ENCODE peak calls at places on chromosome 4, in ten cellular contexts. Y is cardiac fibroblast, X is A549, K is esophagus muscularis mucosa, N is GM23338, R is upper lobe of right lung, P is astrocyte of the spinal cord, S is PC-9, D is cardiac muscle cell, G is GM06990. O is an unnamed sample.

GRCh38 chr4:139606600-139607301 is 50.7 kb upstream of the SETD7 start:
- DNase-seq in R (no peak), P (peak), X (peak), G (no peak), N (no peak), K (no peak), D (peak), Y (peak), S (peak), O (peak)

GRCh38 chr4:140426610-140427103 is 791 bp downstream of the CLGN start:
- DNase-seq in R (no peak), N (peak), X (peak), K (no peak), G (peak), S (no peak), Y (no peak), D (peak), P (peak), O (no peak)

GRCh38 chr4:56286763-56287162 is 100.5 kb downstream of the AASDH start:
- DNase-seq in S (no peak), K (no peak), Y (no peak), P (no peak), R (no peak), N (no peak), X (no peak), G (no peak), D (peak), O (no peak)

GRCh38 chr4:92450694-92451093 is 146.9 kb downstream of the GRID2 start:
- DNase-seq in S (no peak), K (no peak), X (no peak), R (no peak), P (no peak), D (no peak), N (no peak), G (no peak), Y (no peak), O (no peak)

GRCh38 chr4:153223935-153224334 is 19.7 kb downstream of the TRIM2 start:
- DNase-seq in R (no peak), D (no peak), G (no peak), N (no peak), X (no peak), K (no peak), P (peak), Y (no peak), S (peak), O (peak)

GRCh38 chr4:70724463-70724862 is 2.7 kb downstream of the RUFY3 start:
- DNase-seq in G (no peak), K (no peak), D (no peak), Y (no peak), P (no peak), X (no peak), N (no peak), S (no peak), R (no peak), O (no peak)

GRCh38 chr4:4673070-4673469 is 131.2 kb upstream of the STX18 start:
- DNase-seq in N (peak), G (no peak), D (peak), K (no peak), R (no peak), P (no peak), X (peak), S (peak), Y (peak), O (peak)

GRCh38 chr4:141047228-141047884 is 85.9 kb downstream of the RNF150 start:
- DNase-seq in G (no peak), X (no peak), P (peak), S (no peak), R (no peak), D (peak), K (no peak), Y (peak), N (no peak), O (peak)

GRCh38 chr4:137226900-137227299 is 305.4 kb downstream of the PCDH18 start:
- DNase-seq in S (no peak), N (peak), D (peak), Y (peak), P (no peak), R (no peak), K (no peak), X (no peak), G (no peak), O (peak)

GRCh38 chr4:176780995-176781738 is 11.6 kb downstream of the VEGFC start:
- DNase-seq in R (no peak), K (no peak), G (no peak), D (peak), N (no peak), X (no peak), P (no peak), S (no peak), Y (peak), O (peak)
- H3K4me3 ChIP-seq in R (no peak), K (no peak), G (no peak), D (no peak), N (no peak), X (no peak), P (no peak), S (no peak), Y (no peak), O (no peak)

GRCh38 chr4:121421594-121421993 is 40.8 kb upstream of the QRFPR start:
- DNase-seq in D (peak), P (no peak), R (no peak), Y (peak), N (peak), G (no peak), K (no peak), X (no peak), S (no peak), O (peak)
- TF ChIP-seq CTCF in D (peak), P (peak), R (peak), Y (peak), N (peak), G (no peak), K (no peak), X (peak), S (peak), O (peak)

GRCh38 chr4:112515278-112516075 is 503 bp downstream of the NEUROG2 start:
- DNase-seq in D (peak), P (no peak), X (no peak), G (peak), K (no peak), S (peak), R (peak), N (peak), Y (peak), O (peak)

GRCh38 chr4:112517911-112518310 is 1.9 kb upstream of the NEUROG2 start:
- DNase-seq in N (no peak), S (no peak), R (no peak), K (no peak), D (no peak), X (no peak), G (no peak), Y (no peak), P (no peak), O (no peak)

GRCh38 chr4:112517067-112517588 is 1.1 kb upstream of the NEUROG2 start:
- DNase-seq in D (no peak), R (no peak), K (no peak), G (peak), Y (no peak), S (no peak), X (no peak), N (peak), P (no peak), O (no peak)

GRCh38 chr4:112516076-112516385 is at the start of gene NEUROG2:
- DNase-seq in K (no peak), S (no peak), Y (no peak), N (no peak), P (no peak), G (no peak), X (no peak), D (no peak), R (no peak), O (no peak)

GRCh38 chr4:112516401-112517066 is 554 bp upstream of the NEUROG2 start:
- DNase-seq in K (no peak), Y (no peak), N (peak), S (no peak), D (no peak), R (no peak), X (no peak), P (no peak), G (peak), O (no peak)
- H3K4me3 ChIP-seq in K (peak), Y (no peak), N (peak), S (no peak), D (peak), R (peak), X (peak), P (no peak), G (peak), O (no peak)

GRCh38 chr4:64266263-64266662 is 143.0 kb downstream of the TECRL start:
- DNase-seq in G (no peak), K (no peak), S (no peak), D (no peak), N (no peak), X (no peak), P (no peak), Y (no peak), R (no peak), O (no peak)

GRCh38 chr4:64272432-64272831 is 136.8 kb downstream of the TECRL start:
- DNase-seq in X (no peak), K (no peak), Y (no peak), N (no peak), R (no peak), G (no peak), D (no peak), S (peak), P (peak), O (no peak)

GRCh38 chr4:64271601-64272081 is 137.6 kb downstream of the TECRL start:
- DNase-seq in Y (no peak), P (no peak), S (peak), D (no peak), G (no peak), K (no peak), X (peak), R (no peak), N (peak), O (no peak)
- TF ChIP-seq CTCF in Y (no peak), P (no peak), S (no peak), D (no peak), G (no peak), K (no peak), X (peak), R (no peak), N (peak), O (no peak)

GRCh38 chr4:10461850-10462400 is 4.7 kb upstream of the ZNF518B start:
- DNase-seq in P (no peak), D (no peak), G (no peak), Y (no peak), K (no peak), N (peak), S (no peak), X (no peak), R (no peak), O (no peak)

GRCh38 chr4:10458190-10458589 is 964 bp upstream of the ZNF518B start:
- DNase-seq in S (no peak), K (no peak), X (no peak), N (peak), D (no peak), Y (no peak), R (no peak), P (no peak), G (no peak), O (no peak)

GRCh38 chr4:10459305-10459704 is 2.1 kb upstream of the ZNF518B start:
- DNase-seq in X (no peak), P (no peak), N (no peak), Y (no peak), K (no peak), D (no peak), G (no peak), S (no peak), R (no peak), O (no peak)

GRCh38 chr4:10461091-10461849 is 4.0 kb upstream of the ZNF518B start:
- DNase-seq in N (peak), X (peak), G (peak), S (peak), P (peak), R (peak), K (no peak), D (peak), Y (peak), O (peak)

DNA sequence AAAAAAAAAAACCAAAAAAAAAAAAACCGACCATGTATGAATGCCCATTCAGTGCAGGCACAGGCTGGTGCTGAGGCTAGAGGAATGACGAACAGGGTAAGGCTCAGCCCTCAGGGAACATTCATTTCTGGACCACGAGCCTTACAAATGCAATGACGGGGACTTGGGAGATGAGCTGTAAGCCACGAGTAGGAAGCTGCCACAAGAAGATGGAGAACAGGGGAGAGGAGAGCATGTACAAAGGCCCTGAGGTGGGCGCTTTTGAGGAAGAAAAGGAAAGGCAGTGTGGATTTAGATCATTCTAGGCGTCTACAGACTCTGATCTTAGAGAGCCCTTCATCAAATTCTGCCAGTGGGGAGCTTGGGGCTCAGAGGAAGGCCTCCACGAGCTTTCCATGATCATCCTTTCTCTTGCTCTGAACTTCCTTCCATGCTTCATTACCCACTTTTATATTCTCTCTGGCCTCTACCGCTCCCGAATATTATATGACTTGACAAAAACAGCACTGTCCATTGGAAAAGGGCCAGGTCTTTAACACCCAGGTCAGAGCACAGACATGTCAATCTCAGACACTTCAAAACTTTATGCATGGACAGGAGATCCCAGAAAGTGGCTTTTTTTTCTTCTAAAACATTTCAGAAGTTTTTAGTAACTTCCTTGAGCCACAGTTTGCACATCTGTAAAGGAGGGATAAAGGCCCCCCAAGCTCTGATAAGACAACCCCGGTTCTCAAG is 3.3 kb upstream of the ZNF518B start:
- DNase-seq in X (no peak), K (no peak), R (no peak), P (no peak), Y (no peak), N (no peak), G (no peak), S (no peak), D (no peak), O (no peak)
- H3K4me3 ChIP-seq in X (no peak), K (no peak), R (peak), P (no peak), Y (no peak), N (peak), G (no peak), S (no peak), D (no peak), O (no peak)

DNA sequence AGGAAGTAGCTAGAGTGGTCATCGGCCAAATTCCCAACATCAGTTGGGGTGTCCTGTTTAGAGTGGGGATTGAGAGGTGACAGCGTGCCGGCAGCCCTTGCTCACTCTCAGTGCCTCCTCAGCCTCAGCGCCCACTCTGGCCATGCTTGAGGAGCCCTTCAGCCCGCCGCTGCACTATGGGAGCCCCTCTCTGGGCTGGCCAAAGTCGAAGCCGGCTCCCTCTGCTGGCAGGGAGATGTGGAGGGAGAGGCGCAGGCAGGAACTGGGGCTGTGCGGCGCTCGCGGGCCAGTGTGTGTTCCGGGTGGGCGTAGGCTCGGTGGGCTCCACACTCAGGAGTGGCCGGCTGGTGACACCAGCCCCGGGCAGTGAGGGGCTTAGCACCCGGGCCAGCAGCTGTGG is 7.1 kb upstream of the CENPU start:
- DNase-seq in G (no peak), D (no peak), N (peak), P (no peak), Y (no peak), X (no peak), S (no peak), R (no peak), K (no peak), O (no peak)
- TF ChIP-seq CTCF in G (peak), D (no peak), N (peak), P (no peak), Y (no peak), X (no peak), S (no peak), R (no peak), K (no peak), O (no peak)

DNA sequence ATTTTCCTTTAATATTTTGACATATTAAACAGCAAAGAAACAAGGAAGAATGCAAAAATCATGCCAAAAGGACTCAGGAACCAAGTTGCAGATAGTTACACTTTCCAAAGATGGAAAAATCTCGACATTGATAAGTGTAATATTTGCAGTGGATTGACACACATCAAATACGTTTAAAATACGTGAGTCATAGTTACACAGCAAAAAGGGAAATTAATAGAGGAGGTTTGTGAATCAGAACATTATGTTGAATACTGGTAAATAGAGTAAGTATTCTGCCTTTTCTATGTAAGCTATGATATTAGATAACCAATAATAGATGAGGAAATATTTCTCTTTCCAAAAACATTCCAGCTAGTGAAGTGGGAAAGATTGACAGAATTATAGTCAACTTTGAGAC is 1761.3 kb upstream of the IGFBP7 start:
- DNase-seq in D (no peak), P (no peak), Y (no peak), S (no peak), R (no peak), X (no peak), N (no peak), G (no peak), K (no peak), O (no peak)
- H3K4me3 ChIP-seq in D (no peak), P (no peak), Y (no peak), S (no peak), R (no peak), X (no peak), N (no peak), G (no peak), K (no peak), O (no peak)

DNA sequence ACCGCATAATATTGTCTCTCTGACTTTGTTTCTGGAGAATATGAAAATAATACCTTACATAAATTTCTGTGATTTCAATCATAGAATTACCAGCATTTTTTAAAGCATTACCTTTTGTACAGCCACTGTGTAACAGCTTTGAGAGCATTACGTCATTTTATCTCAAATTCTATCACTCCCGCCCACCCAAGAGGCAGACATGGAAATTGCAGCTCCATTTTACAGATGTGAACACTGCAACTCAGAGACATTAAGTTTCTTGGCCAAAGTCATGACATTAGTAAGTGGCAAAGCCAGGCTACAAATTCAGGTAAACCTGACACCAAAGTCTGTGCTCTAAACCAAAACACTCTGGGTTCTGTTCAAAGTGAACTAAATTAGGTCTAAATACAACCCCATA is 33.6 kb upstream of the KDR start:
- DNase-seq in P (no peak), Y (peak), D (no peak), X (no peak), K (no peak), N (no peak), S (no peak), R (no peak), G (no peak), O (no peak)
- TF ChIP-seq CTCF in P (no peak), Y (no peak), D (no peak), X (no peak), K (no peak), N (peak), S (no peak), R (no peak), G (no peak), O (no peak)

DNA sequence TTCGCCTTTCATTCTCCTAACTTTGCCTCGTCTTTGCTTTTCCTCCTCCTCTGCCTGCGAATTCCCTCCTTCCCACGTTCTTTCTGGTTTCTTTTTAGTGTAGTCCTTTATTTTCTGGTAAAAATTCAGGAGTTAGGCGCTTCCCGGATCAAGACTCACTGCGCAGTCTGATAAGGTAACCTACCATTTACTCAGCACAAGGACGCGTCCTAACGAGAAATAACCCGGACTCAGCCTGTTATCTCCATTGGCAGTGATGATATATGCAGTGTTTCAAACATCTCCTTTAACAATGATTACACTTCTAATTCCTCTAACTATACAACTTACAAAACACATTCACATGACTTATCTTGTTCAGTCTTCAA is 357 bp upstream of the ETNPPL start:
- DNase-seq in D (peak), R (no peak), N (no peak), G (no peak), X (no peak), Y (no peak), S (no peak), P (no peak), K (no peak), O (no peak)
- H3K4me3 ChIP-seq in D (peak), R (peak), N (peak), G (no peak), X (peak), Y (peak), S (no peak), P (peak), K (peak), O (peak)

DNA sequence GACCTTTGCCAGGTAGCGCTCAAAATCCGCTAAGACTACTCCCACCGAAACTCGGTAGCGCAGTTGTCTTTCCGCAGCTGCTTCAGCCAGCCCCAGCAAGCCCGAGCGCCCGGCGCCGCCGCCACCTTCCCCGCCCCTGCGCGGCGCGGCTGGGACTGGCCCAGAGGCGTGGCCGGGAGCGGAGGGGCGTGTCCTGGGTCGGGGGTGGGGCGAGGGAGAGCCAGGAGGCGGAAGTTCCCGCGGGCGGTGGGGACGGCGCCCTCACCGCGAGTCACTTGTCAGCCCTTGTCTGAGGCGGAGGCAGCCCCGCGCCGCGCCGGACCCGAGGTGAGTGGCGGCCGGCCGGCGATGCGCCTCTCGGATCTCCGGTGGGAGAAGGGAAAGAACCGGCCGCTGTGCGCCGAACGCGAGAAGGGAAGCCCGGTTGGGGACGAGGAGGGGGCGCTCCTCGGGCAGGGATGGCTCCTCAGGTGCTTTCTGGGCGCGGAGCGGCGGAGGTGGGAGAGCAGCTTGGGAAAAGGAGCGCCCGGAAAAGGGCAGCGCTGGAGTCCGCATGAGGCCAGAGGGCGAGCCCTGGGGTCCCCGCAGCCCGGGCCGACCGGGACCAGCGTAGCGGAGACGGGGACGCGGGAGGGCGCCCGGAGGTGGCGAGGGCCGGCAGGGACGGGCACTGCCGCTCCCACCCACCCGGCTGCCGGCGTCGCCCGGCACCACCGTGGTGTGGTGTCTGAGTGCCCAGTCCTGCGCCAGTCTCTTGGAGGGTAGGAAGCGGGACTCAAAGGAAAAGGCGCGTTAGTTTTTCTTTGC is at the start of gene PDLIM5:
- DNase-seq in S (peak), P (peak), N (peak), D (peak), G (peak), Y (peak), R (peak), K (peak), X (peak), O (peak)
- TF ChIP-seq CTCF in S (no peak), P (no peak), N (no peak), D (no peak), G (no peak), Y (no peak), R (no peak), K (no peak), X (no peak), O (no peak)